ENCODE peak calls at places on chromosomes 7 and 10, in six cellular contexts. A is spleen, M is prostate gland, B is stomach, I is HCT116, H is K562. Q is an unnamed sample.

GRCh38 chr10:33401300-33401699 is 66.8 kb upstream of the NRP1 start:
- DNase-seq in B (no peak), A (no peak), H (no peak), I (no peak), M (no peak), Q (no peak)

GRCh38 chr10:48943096-48943495 is 3.5 kb upstream of the LRRC18 start:
- DNase-seq in H (no peak), M (no peak), B (no peak), I (no peak), A (no peak), Q (no peak)

GRCh38 chr7:31373337-31374289 is 33.1 kb upstream of the NEUROD6 start:
- DNase-seq in I (peak; percentile 51), B (peak; percentile 43), A (no peak), H (peak; percentile 55), M (peak; percentile 39), Q (peak; percentile 20)

GRCh38 chr10:78656815-78657621 is 411.7 kb upstream of the ZMIZ1 start:
- DNase-seq in A (no peak), B (peak; percentile 35), I (no peak), M (peak; percentile 39), H (no peak), Q (no peak)

GRCh38 chr10:131909929-131910328 is 9.1 kb downstream of the PPP2R2D start:
- DNase-seq in B (no peak), H (no peak), A (peak; percentile 9), I (no peak), M (no peak), Q (no peak)

GRCh38 chr7:47581442-47581820 is 480 bp downstream of the TNS3 start:
- DNase-seq in A (peak; percentile 84), H (no peak), I (no peak), M (no peak), B (peak; percentile 49), Q (peak; percentile 63)

GRCh38 chr10:112235141-112235540 is 48.1 kb upstream of the TECTB start:
- DNase-seq in I (no peak), B (no peak), H (no peak), A (no peak), M (no peak), Q (no peak)

GRCh38 chr7:157077021-157077420 is 61.7 kb upstream of the UBE3C start:
- DNase-seq in I (no peak), M (no peak), B (no peak), H (no peak), A (peak; percentile 32), Q (no peak)

GRCh38 chr7:79132844-79133451 is 320.5 kb downstream of the MAGI2 start:
- DNase-seq in H (no peak), I (no peak), B (no peak), M (no peak), A (no peak), Q (no peak)

GRCh38 chr7:121002755-121003114 is 14.2 kb downstream of the CPED1 start:
- DNase-seq in M (no peak), A (no peak), H (no peak), I (no peak), B (no peak), Q (no peak)

GRCh38 chr10:30346615-30347014 is 2.5 kb downstream of the MTPAP start:
- DNase-seq in H (no peak), A (no peak), B (no peak), M (no peak), I (no peak), Q (no peak)

GRCh38 chr10:128050117-128050516 is 76.1 kb downstream of the MKI67 start:
- DNase-seq in B (no peak), A (peak; percentile 11), M (no peak), H (no peak), I (no peak), Q (no peak)

GRCh38 chr10:98016781-98017475 is 13.5 kb downstream of the CRTAC1 start:
- DNase-seq in B (no peak), I (no peak), H (no peak), M (no peak), A (no peak), Q (no peak)

DNA sequence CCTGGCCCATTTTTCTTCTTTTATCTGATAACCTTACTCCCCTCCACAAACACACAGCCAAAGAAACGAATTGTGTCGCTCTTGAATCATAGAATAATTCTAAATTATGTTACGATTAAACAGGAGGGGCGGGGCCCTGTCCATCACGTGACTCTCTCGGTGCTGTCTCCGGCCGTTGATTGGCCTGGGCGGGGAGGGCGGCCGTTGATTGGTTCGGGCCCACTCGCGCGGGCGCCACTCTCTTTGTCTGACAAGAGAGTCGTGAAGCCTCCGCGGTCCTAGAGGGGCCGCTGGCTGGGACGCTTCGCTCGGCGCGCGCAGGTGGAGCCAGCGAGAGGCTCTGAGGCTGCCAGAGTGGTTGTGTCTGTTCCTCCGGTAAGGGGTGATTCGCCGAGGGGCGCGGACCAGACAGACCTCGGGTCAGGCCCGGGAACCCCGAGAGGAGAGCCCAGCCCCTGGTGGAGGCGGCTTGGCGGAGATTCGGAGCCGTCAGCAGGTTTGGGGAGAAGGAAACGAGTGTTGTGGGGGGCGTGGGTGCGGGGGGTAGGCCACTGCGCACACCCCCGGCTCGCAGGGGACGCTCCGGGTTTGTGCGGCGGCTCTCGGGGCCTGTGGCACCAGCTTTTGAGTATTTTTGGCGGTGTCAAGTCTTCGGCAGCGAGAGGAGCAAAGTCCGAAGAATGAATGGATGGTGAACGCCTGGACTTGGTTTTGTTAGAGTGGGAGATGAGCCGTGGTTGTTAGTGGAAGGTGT is at the start of gene ZNF789:
- DNase-seq in B (peak; percentile 99), I (peak; percentile 92), A (peak; percentile 99), M (peak; percentile 98), H (peak; percentile 99), Q (peak; percentile 98)
- TF ChIP-seq POLR2A in B (no peak), I (peak; percentile 74), A (no peak), M (peak; percentile 55), H (peak; percentile 94), Q (peak; percentile 78)

DNA sequence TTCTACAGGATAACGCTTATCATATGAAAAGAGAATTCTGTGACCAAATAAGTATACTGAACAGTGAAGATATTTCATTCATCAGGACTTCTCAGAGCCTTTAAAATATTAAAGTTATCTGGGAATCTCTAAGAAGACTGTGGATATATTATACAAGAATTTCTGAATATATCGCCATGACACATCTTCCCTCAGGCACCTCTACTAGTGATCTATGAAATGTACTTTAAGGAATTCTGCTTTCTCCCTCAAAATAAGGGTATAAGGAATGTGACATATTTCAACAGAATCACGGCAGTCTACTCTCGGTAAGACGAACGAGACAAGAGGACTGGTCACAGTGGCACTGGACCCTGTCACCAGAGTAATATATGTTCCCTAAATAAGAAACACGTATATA is 504.2 kb upstream of the PHF14 start:
- DNase-seq in A (no peak), B (no peak), I (no peak), M (no peak), H (no peak), Q (no peak)
- TF ChIP-seq POLR2AphosphoS5 in A (no peak), B (no peak), I (no peak), M (no peak), H (no peak), Q (no peak)

GRCh38 chr10:129956902-129957673 is 7.0 kb downstream of the EBF3 start:
- DNase-seq in B (no peak), I (no peak), A (peak; percentile 15), M (no peak), H (no peak), Q (no peak)

GRCh38 chr10:129955591-129956284 is 8.3 kb downstream of the EBF3 start:
- DNase-seq in M (no peak), I (no peak), H (no peak), B (no peak), A (no peak), Q (no peak)

GRCh38 chr10:129954916-129955315 is 9.2 kb downstream of the EBF3 start:
- DNase-seq in B (no peak), I (no peak), H (no peak), M (no peak), A (no peak), Q (no peak)

GRCh38 chr10:129958118-129958685 is 5.9 kb downstream of the EBF3 start:
- DNase-seq in B (no peak), H (no peak), I (no peak), M (no peak), A (no peak), Q (no peak)

DNA sequence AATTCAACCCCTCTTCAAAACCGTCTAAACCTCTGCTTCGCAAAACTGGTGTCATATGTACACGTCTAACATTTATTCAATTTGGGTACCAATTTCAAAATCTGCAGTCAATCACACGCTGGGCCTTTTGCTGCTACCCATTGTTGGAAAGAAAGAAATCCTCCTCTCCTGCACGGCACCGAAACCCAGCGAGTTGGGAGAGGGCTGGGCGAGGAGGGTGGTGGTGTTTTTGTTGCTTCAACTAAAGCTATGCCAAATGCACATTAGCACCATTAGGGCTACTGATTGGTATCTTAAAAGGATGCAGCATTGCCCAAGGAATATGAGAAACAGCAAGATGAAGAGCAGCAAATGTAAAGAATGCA is 7.8 kb downstream of the EBF3 start:
- DNase-seq in M (no peak), A (no peak), H (no peak), B (no peak), I (no peak), Q (no peak)
- H3K4me3 ChIP-seq in M (no peak overlapping the region), A (no peak overlapping the region), H (no peak overlapping the region), B (no peak overlapping the region), I (no peak overlapping the region), Q (no peak overlapping the region)

GRCh38 chr7:155296006-155296787 is 1.5 kb upstream of the INSIG1 start:
- DNase-seq in B (no peak), A (no peak), I (no peak), M (no peak), H (no peak), Q (no peak)
- TF ChIP-seq POLR2A in B (no peak), A (no peak), I (no peak), M (no peak), H (no peak), Q (no peak)

DNA sequence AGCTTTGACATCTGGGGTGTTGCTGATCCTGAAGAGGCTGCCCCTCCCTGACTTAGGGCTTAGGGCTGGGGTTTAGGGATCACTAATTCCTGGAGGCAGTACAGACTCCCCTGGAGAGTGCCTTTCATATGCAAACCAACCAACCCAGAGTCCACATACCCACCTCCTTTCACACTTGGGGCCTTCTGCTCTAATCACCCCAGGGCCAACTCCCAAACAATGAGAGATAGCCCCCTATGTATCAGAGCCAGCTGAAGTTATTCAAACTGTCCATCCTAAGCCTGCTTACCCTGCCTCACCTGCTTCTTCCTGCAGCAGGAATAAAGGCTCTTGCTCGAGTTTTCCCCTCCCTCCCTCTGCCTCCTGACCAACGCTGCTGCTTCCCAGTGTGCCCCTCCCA is 51.8 kb upstream of the SLC35G1 start:
- DNase-seq in B (no peak), I (no peak), A (no peak), M (no peak), H (no peak), Q (no peak)
- TF ChIP-seq POLR2AphosphoS5 in B (no peak), I (no peak), A (no peak), M (no peak), H (no peak), Q (no peak)

Q was measured in transverse colon.